ENCODE peak calls at places on chromosomes 1 and 21, in ten cellular contexts. Q is stomach; Z is mammary epithelial cell; P is vagina; H is colonic mucosa; X is left ventricle myocardium inferior; M is GM12878; D is mesenchymal stem cell; Y is cardiac muscle cell; R is CD4-positive, CD25-positive, alpha-beta regulatory T cell. J is an unnamed sample. For H3K9me3 and H3K36me3, the result is how much of the 10 kb centered on the place peaks cover.

GRCh38 chr1:30812093-30812492 is 54.5 kb upstream of the LAPTM5 start:
- DNase-seq in Q (no peak), P (no peak), Z (no peak), H (no peak), X (no peak), Y (no peak), M (no peak), D (no peak), R (no peak), J (no peak)

GRCh38 chr1:46618746-46619415 is 2.3 kb upstream of the MOB3C start:
- DNase-seq in R (no peak), Z (no peak), P (no peak), M (no peak), D (no peak), X (no peak), Y (no peak), Q (no peak), H (no peak), J (no peak)

GRCh38 chr1:201714542-201715276 is 114.2 kb upstream of the IPO9 start:
- DNase-seq in Y (peak), H (peak), Z (peak), M (no peak), D (peak), R (no peak), Q (peak), X (peak), P (no peak), J (peak)

GRCh38 chr1:52454111-52454510 is 49.7 kb downstream of the PRPF38A start:
- DNase-seq in M (no peak), H (no peak), D (no peak), X (no peak), Z (no peak), Y (no peak), P (no peak), Q (no peak), R (no peak), J (no peak)

GRCh38 chr1:14598498-14599172 is at the start of gene KAZN:
- DNase-seq in X (peak), D (no peak), R (no peak), M (no peak), Z (no peak), Y (no peak), H (peak), P (no peak), Q (no peak), J (peak)

GRCh38 chr1:222940903-222941302 is 126.1 kb downstream of the DISP1 start:
- DNase-seq in X (no peak), Y (no peak), R (no peak), P (no peak), M (no peak), H (no peak), D (no peak), Z (no peak), Q (no peak), J (no peak)

GRCh38 chr1:46342084-46342656 is 1.6 kb downstream of the NSUN4 start:
- DNase-seq in H (no peak), M (peak), X (no peak), Q (no peak), R (peak), D (peak), Y (peak), Z (peak), P (no peak), J (no peak)

GRCh38 chr21:26169611-26170470 is 729 bp downstream of the APP start:
- DNase-seq in X (peak), P (no peak), H (peak), R (peak), Q (peak), Y (peak), D (peak), M (no peak), Z (peak), J (peak)

GRCh38 chr21:40176732-40177131 is 309.5 kb downstream of the PCP4 start:
- DNase-seq in H (no peak), Z (no peak), D (no peak), M (no peak), Q (no peak), P (no peak), Y (no peak), X (no peak), R (no peak), J (no peak)

GRCh38 chr1:238951809-238952208 is 434.6 kb upstream of the CHRM3 start:
- DNase-seq in M (no peak), Y (peak), H (peak), Q (peak), D (peak), R (no peak), Z (peak), P (no peak), X (no peak), J (no peak)

GRCh38 chr1:154427173-154428139 is 22.3 kb downstream of the IL6R start:
- DNase-seq in Y (peak), Q (peak), R (no peak), D (peak), X (peak), P (no peak), Z (peak), H (peak), M (no peak), J (peak)

GRCh38 chr1:37958690-37959089 is 11.8 kb upstream of the INPP5B start:
- DNase-seq in M (no peak), Y (peak), Z (peak), X (no peak), H (no peak), D (peak), P (no peak), Q (no peak), R (no peak), J (no peak)

GRCh38 chr1:24388331-24388870 is 25.2 kb downstream of the STPG1 start:
- DNase-seq in D (no peak), P (no peak), H (peak), Y (no peak), X (no peak), Z (no peak), M (no peak), Q (no peak), R (no peak), J (no peak)

GRCh38 chr1:182359645-182360044 is 31.9 kb downstream of the GLUL start:
- DNase-seq in D (no peak), R (no peak), Q (no peak), P (no peak), X (no peak), M (no peak), H (no peak), Y (no peak), Z (no peak), J (no peak)

GRCh38 chr1:221725683-221726330 is 16.1 kb downstream of the DUSP10 start:
- DNase-seq in H (no peak), P (no peak), Q (no peak), Z (no peak), D (peak), M (no peak), R (no peak), Y (peak), X (no peak), J (no peak)

GRCh38 chr1:65147424-65148177 is 402 bp upstream of the AK4 start:
- DNase-seq in Y (peak), M (no peak), X (peak), Q (peak), D (peak), Z (peak), P (no peak), R (peak), H (peak), J (peak)

GRCh38 chr1:236948996-236949395 is 55.2 kb downstream of the MT1HL1 start:
- DNase-seq in Y (no peak), H (no peak), Z (no peak), Q (no peak), D (no peak), R (no peak), M (no peak), X (no peak), P (no peak), J (no peak)

GRCh38 chr1:209375681-209376360 is 207.7 kb upstream of the CAMK1G start:
- DNase-seq in H (no peak), P (no peak), Y (peak), M (no peak), R (no peak), D (peak), X (no peak), Q (no peak), Z (peak), J (no peak)

GRCh38 chr1:234325878-234326492 is 47.3 kb upstream of the COA6 start:
- DNase-seq in X (no peak), H (no peak), Y (no peak), P (no peak), Q (no peak), R (peak), M (no peak), Z (no peak), D (no peak), J (no peak)

GRCh38 chr1:218585565-218586184 is 240.5 kb downstream of the TGFB2 start:
- DNase-seq in D (peak), P (no peak), Z (peak), R (no peak), X (no peak), Q (no peak), H (no peak), M (no peak), Y (peak), J (no peak)

GRCh38 chr1:62325076-62325475 is 5.8 kb upstream of the KANK4 start:
- DNase-seq in P (no peak), R (no peak), Z (peak), X (no peak), Y (peak), H (no peak), D (no peak), M (no peak), Q (no peak), J (no peak)

GRCh38 chr1:181021811-181022434 is 747 bp downstream of the STX6 start:
- DNase-seq in Q (no peak), H (peak), Y (peak), P (no peak), Z (peak), M (no peak), R (peak), X (peak), D (peak), J (peak)

GRCh38 chr1:183092350-183092749 is 69.1 kb downstream of the LAMC1 start:
- DNase-seq in H (no peak), P (no peak), Q (no peak), Y (no peak), X (no peak), D (no peak), Z (no peak), R (no peak), M (no peak), J (no peak)

GRCh38 chr1:86704972-86705632 is 726 bp downstream of the SH3GLB1 start:
- DNase-seq in Z (peak), H (peak), M (no peak), D (peak), R (peak), Y (peak), Q (peak), X (peak), P (no peak), J (peak)

GRCh38 chr1:39129514-39129913 is 75.0 kb upstream of the MACF1 start:
- DNase-seq in Y (peak), R (peak), M (no peak), Q (no peak), H (no peak), D (peak), P (no peak), X (no peak), Z (peak), J (no peak)

GRCh38 chr1:161440312-161440894 is 64.9 kb upstream of the FCGR2A start:
- DNase-seq in M (peak), X (peak), Z (peak), H (peak), R (peak), Y (peak), D (peak), Q (peak), P (no peak), J (peak)

GRCh38 chr21:25107708-25108107 is 499.6 kb downstream of the MRPL39 start:
- DNase-seq in Q (no peak), M (no peak), P (no peak), X (no peak), R (no peak), Z (no peak), D (peak), H (no peak), Y (peak), J (no peak)

GRCh38 chr1:56376188-56376984 is 203.0 kb downstream of the PLPP3 start:
- DNase-seq in H (no peak), M (no peak), Y (peak), D (no peak), P (no peak), Z (peak), R (no peak), X (peak), Q (peak), J (no peak)

GRCh38 chr1:241666419-241666818 is 14.3 kb downstream of the WDR64 start:
- DNase-seq in P (no peak), D (no peak), R (no peak), Y (no peak), M (no peak), Z (no peak), H (no peak), Q (no peak), X (no peak), J (no peak)

GRCh38 chr1:109381573-109381972 is 16.1 kb downstream of the SORT1 start:
- DNase-seq in Z (no peak), R (no peak), P (no peak), Q (no peak), Y (no peak), M (no peak), X (no peak), D (no peak), H (no peak), J (no peak)

GRCh38 chr21:46080171-46081021 is 17.5 kb upstream of the COL6A2 start:
- DNase-seq in Y (peak), R (no peak), M (no peak), P (peak), D (no peak), X (peak), Z (no peak), Q (peak), H (no peak), J (no peak)

GRCh38 chr1:51019811-51020210 is 49.8 kb downstream of the CDKN2C start:
- DNase-seq in P (no peak), M (no peak), H (no peak), D (no peak), Z (no peak), X (no peak), R (no peak), Y (peak), Q (no peak), J (no peak)

GRCh38 chr1:10771789-10772188 is 24.7 kb downstream of the CASZ1 start:
- DNase-seq in X (no peak), H (no peak), R (no peak), Z (no peak), P (no peak), D (no peak), Y (no peak), Q (no peak), M (no peak), J (peak)

GRCh38 chr1:232705815-232706575 is 76.1 kb upstream of the SIPA1L2 start:
- DNase-seq in H (no peak), Z (no peak), R (no peak), Y (peak), Q (no peak), P (no peak), M (no peak), D (peak), X (no peak), J (no peak)

GRCh38 chr1:8328271-8328670 is 10.4 kb downstream of the SLC45A1 start:
- DNase-seq in P (no peak), Z (no peak), H (no peak), Y (no peak), X (no peak), D (no peak), M (no peak), Q (no peak), R (no peak), J (no peak)

GRCh38 chr1:201072149-201072548 is 40.1 kb downstream of the CACNA1S start:
- DNase-seq in R (no peak), H (no peak), Q (no peak), P (no peak), D (no peak), Y (no peak), M (no peak), Z (peak), X (no peak), J (no peak)

GRCh38 chr1:57672741-57673140 is 248.9 kb upstream of the DAB1 start:
- DNase-seq in X (no peak), Y (no peak), R (no peak), P (no peak), Z (no peak), H (no peak), M (no peak), Q (no peak), D (no peak), J (no peak)

GRCh38 chr1:2927995-2928732 is 93.1 kb upstream of the ACTRT2 start:
- DNase-seq in Z (no peak), Q (no peak), P (no peak), R (no peak), H (no peak), D (no peak), M (no peak), X (no peak), Y (no peak), J (no peak)

GRCh38 chr1:2928733-2929325 is 92.4 kb upstream of the ACTRT2 start:
- DNase-seq in R (no peak), P (no peak), H (no peak), D (no peak), Z (no peak), Y (no peak), Q (no peak), M (no peak), X (no peak), J (no peak)

GRCh38 chr1:2930016-2930815 is 91.1 kb upstream of the ACTRT2 start:
- DNase-seq in D (no peak), Y (no peak), R (no peak), M (no peak), X (no peak), P (no peak), H (no peak), Q (no peak), Z (no peak), J (no peak)

GRCh38 chr1:2930971-2931721 is 90.1 kb upstream of the ACTRT2 start:
- DNase-seq in M (no peak), H (no peak), P (no peak), R (no peak), Q (no peak), Y (no peak), D (no peak), Z (no peak), X (no peak), J (no peak)

GRCh38 chr1:2929335-2929734 is 91.9 kb upstream of the ACTRT2 start:
- DNase-seq in X (no peak), Q (no peak), Z (no peak), Y (no peak), R (no peak), M (no peak), H (no peak), P (no peak), D (no peak), J (no peak)
- H3K9me3 ChIP-seq in X (under half), Q (under half), Z (under half), Y (under half), R (under half), M (under half), H (under half), P (under half), D (under half), J (under half)

GRCh38 chr1:162704673-162705424 is 72.6 kb downstream of the DDR2 start:
- DNase-seq in Q (no peak), R (no peak), H (no peak), X (peak), Z (no peak), D (no peak), P (no peak), Y (no peak), M (no peak), J (no peak)
- H3K36me3 ChIP-seq in Q (under half), R (under half), H (under half), X (under half), Z (under half), D (under half), P (under half), Y (under half), M (under half), J (under half)

GRCh38 chr1:21831454-21831970 is 19.4 kb downstream of the LDLRAD2 start:
- DNase-seq in Z (no peak), Q (no peak), D (no peak), R (no peak), Y (no peak), P (no peak), H (no peak), M (no peak), X (no peak), J (no peak)

GRCh38 chr1:21836010-21836409 is 23.9 kb downstream of the LDLRAD2 start:
- DNase-seq in Y (no peak), P (no peak), M (no peak), H (no peak), R (no peak), Q (no peak), D (no peak), X (no peak), Z (no peak), J (no peak)

GRCh38 chr1:21833392-21833976 is 21.4 kb downstream of the LDLRAD2 start:
- DNase-seq in Y (no peak), H (no peak), D (no peak), M (no peak), Z (no peak), P (no peak), Q (no peak), X (no peak), R (no peak), J (no peak)

GRCh38 chr1:21834666-21835065 is 22.6 kb downstream of the LDLRAD2 start:
- DNase-seq in D (no peak), X (no peak), M (no peak), Q (no peak), Y (no peak), Z (no peak), H (no peak), P (no peak), R (no peak), J (no peak)

GRCh38 chr1:21834094-21834493 is 22.0 kb downstream of the LDLRAD2 start:
- DNase-seq in Z (no peak), M (no peak), P (no peak), R (peak), H (no peak), X (no peak), Q (no peak), Y (no peak), D (no peak), J (no peak)
- H3K9me3 ChIP-seq in Z (under half), M (under half), P (under half), R (under half), H (under half), X (under half), Q (under half), Y (under half), D (under half), J (under half)

DNA sequence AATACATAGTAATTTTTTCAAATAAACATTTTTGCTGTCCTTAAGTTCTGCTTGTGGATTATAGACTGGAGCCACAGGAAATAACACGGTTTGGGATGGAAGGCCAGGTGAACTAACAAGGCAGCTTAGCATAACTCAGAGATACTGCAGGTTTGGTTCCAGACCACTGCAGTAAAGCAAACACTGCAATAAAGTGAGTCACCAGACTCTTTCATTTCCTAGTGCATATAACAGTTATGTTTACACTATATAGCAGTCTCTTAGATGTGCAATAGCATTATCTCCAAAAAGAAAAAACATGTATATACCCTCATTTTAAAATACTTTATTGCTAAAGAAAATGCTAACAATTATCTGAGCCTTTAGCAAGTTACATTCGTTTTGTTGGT is 22.0 kb downstream of the LRRC42 start:
- DNase-seq in D (peak), M (no peak), P (no peak), Z (no peak), R (no peak), X (no peak), Y (no peak), Q (no peak), H (no peak), J (no peak)
- H3K36me3 ChIP-seq in D (under half), M (under half), P (half or more), Z (under half), R (under half), X (half or more), Y (under half), Q (half or more), H (under half), J (under half)

GRCh38 chr1:113811353-113811887 is 856 bp downstream of the RSBN1 start:
- DNase-seq in H (peak), D (peak), X (no peak), Q (no peak), Y (peak), P (no peak), R (peak), Z (peak), M (no peak), J (no peak)

GRCh38 chr1:113809651-113810602 is 2.3 kb downstream of the RSBN1 start:
- DNase-seq in Q (no peak), R (no peak), Y (no peak), D (peak), Z (no peak), X (no peak), P (no peak), M (no peak), H (peak), J (no peak)

GRCh38 chr1:113811888-113812660 is at the start of gene RSBN1:
- DNase-seq in Y (peak), M (peak), Q (peak), X (peak), D (peak), P (peak), R (peak), Z (peak), H (peak), J (peak)

GRCh38 chr1:113813218-113813617 is 942 bp upstream of the RSBN1 start:
- DNase-seq in R (no peak), D (no peak), Z (no peak), X (no peak), Y (no peak), Q (no peak), M (no peak), H (no peak), P (no peak), J (peak)

DNA sequence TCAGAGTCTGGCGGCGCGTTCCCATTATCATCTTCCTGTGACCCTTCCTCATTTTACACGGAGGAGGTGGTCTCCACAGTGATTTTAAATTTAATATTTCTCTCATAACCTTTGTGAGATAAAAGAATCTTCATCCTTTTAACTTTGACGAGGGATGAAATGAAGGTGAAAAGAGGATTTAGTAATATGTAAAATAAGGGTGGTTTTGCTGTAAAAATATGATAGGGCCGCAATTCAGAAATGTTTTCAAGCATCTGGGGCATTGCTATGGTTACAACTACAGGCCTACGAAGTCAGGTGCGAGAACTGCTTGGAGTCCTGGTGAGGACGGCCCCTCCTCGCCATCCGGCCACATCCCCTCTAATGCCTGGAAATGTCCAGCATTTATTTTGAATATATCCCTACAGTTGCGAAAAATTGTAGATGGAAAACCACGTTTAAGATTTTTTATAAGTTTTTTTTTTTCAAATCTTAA is 422 bp upstream of the RSBN1 start:
- DNase-seq in H (no peak), Y (peak), D (no peak), P (no peak), M (no peak), X (no peak), R (no peak), Z (no peak), Q (no peak), J (peak)
- H3K9me3 ChIP-seq in H (under half), Y (under half), D (under half), P (under half), M (under half), X (under half), R (under half), Z (under half), Q (under half), J (under half)